ENCODE peak calls at places on chromosomes 5 and 9, in four cellular contexts. M, C, X and Q are unnamed samples.
A peak's percentile ranks its signal among the peaks of the same experiment; 100 is the strongest.

GRCh38 chr5:125550237-125550636 is 803.8 kb upstream of the ZNF608 start:
- DNase-seq in C (no peak), M (no peak), X (no peak), Q (no peak)

GRCh38 chr9:109908459-109909390 is 128.7 kb downstream of the PALM2AKAP2 start:
- DNase-seq in X (no peak), C (no peak), M (no peak), Q (no peak)

GRCh38 chr9:70398145-70398556 is 16.3 kb downstream of the KLF9 start:
- DNase-seq in X (no peak), M (peak; percentile 86), C (no peak), Q (peak; percentile 60)

GRCh38 chr5:34791761-34792244 is 47.2 kb upstream of the TTC23L start:
- DNase-seq in M (peak; percentile 36), C (no peak), X (no peak), Q (no peak)

GRCh38 chr5:150778103-150778516 is 447 bp upstream of the SMIM3 start:
- DNase-seq in C (no peak), X (no peak), M (peak; percentile 29), Q (no peak)

GRCh38 chr5:178468196-178468685 is 122.0 kb downstream of the COL23A1 start:
- DNase-seq in X (no peak), C (no peak), M (no peak), Q (no peak)

GRCh38 chr9:119436261-119436660 is 67.0 kb upstream of the BRINP1 start:
- DNase-seq in C (no peak), M (no peak), X (no peak), Q (no peak)

GRCh38 chr9:135000647-135001245 is 83.0 kb upstream of the FCN1 start:
- DNase-seq in C (no peak), X (no peak), M (no peak), Q (no peak)

GRCh38 chr5:5351288-5352089 is 71.0 kb upstream of the ICE1 start:
- DNase-seq in X (peak; percentile 76), M (peak; percentile 44), C (no peak), Q (peak; percentile 74)

GRCh38 chr5:147547730-147548129 is 37.9 kb upstream of the DPYSL3 start:
- DNase-seq in X (no peak), C (no peak), M (no peak), Q (no peak)

GRCh38 chr5:88979244-88979643 is 96.3 kb upstream of the MEF2C start:
- DNase-seq in X (no peak), M (no peak), C (no peak), Q (no peak)

GRCh38 chr9:37471942-37472679 is 6.9 kb upstream of the ZBTB5 start:
- DNase-seq in C (peak; percentile 58), M (no peak), X (peak; percentile 24), Q (no peak)

GRCh38 chr9:70407081-70407503 is 7.4 kb downstream of the KLF9 start:
- DNase-seq in M (no peak), X (no peak), C (no peak), Q (no peak)

GRCh38 chr9:18798106-18798505 is 234.9 kb downstream of the SAXO1 start:
- DNase-seq in C (no peak), M (no peak), X (no peak), Q (no peak)

GRCh38 chr9:71795097-71795807 is 26.9 kb upstream of the CEMIP2 start:
- DNase-seq in M (no peak), X (no peak), C (no peak), Q (no peak)

GRCh38 chr5:141665995-141666940 is 15.1 kb upstream of the FCHSD1 start:
- DNase-seq in X (no peak), M (no peak), C (no peak), Q (no peak)

GRCh38 chr9:133496901-133497411 is 18.1 kb upstream of the SLC2A6 start:
- DNase-seq in M (no peak), X (no peak), C (no peak), Q (no peak)

GRCh38 chr5:170200876-170201275 is 31.9 kb upstream of the C5orf58 start:
- DNase-seq in M (no peak), X (no peak), C (no peak), Q (no peak)

GRCh38 chr5:52853573-52854163 is 66.0 kb downstream of the ITGA1 start:
- DNase-seq in C (no peak), X (no peak), M (no peak), Q (no peak)

GRCh38 chr5:6773342-6774035 is 60.3 kb downstream of the TENT4A start:
- DNase-seq in M (no peak), X (no peak), C (no peak), Q (no peak)

GRCh38 chr5:1792842-1793266 is 6.8 kb downstream of the MRPL36 start:
- DNase-seq in X (no peak), C (no peak), M (peak; percentile 55), Q (peak; percentile 54)

GRCh38 chr9:92964981-92965758 is 17.8 kb downstream of the FGD3 start:
- DNase-seq in C (no peak), M (no peak), X (no peak), Q (peak; percentile 76)

GRCh38 chr5:117594165-117594564 is 1019.5 kb upstream of the SEMA6A start:
- DNase-seq in M (no peak), X (no peak), C (no peak), Q (no peak)

GRCh38 chr9:135098400-135099105 is 11.1 kb downstream of the OLFM1 start:
- DNase-seq in M (peak; percentile 43), X (no peak), C (peak; percentile 36), Q (no peak)

GRCh38 chr9:3777137-3777536 is 251.3 kb upstream of the RFX3 start:
- DNase-seq in C (no peak), X (peak; percentile 47), M (no peak), Q (no peak)

GRCh38 chr9:93702261-93702660 is 125.9 kb downstream of the PHF2 start:
- DNase-seq in M (peak; percentile 17), C (no peak), X (no peak), Q (no peak)

GRCh38 chr5:88829053-88829452 is 53.9 kb downstream of the MEF2C start:
- DNase-seq in C (no peak), M (peak; percentile 49), X (no peak), Q (peak; percentile 15)

GRCh38 chr9:127445851-127446719 is 5.1 kb downstream of the RPL12 start:
- DNase-seq in C (no peak), M (peak; percentile 56), X (no peak), Q (no peak)

GRCh38 chr9:38066907-38067610 is 2.0 kb downstream of the SHB start:
- DNase-seq in M (peak; percentile 41), X (no peak), C (no peak), Q (no peak)

GRCh38 chr5:84378961-84379360 is 5.7 kb downstream of the EDIL3 start:
- DNase-seq in C (no peak), M (no peak), X (no peak), Q (no peak)

GRCh38 chr5:177356756-177357458 is 817 bp upstream of the RGS14 start:
- DNase-seq in C (no peak), M (no peak), X (no peak), Q (no peak)

GRCh38 chr9:21580636-21581353 is 98.7 kb upstream of the IFNE start:
- DNase-seq in M (no peak), X (no peak), C (no peak), Q (no peak)

GRCh38 chr5:33091571-33092363 is 349.0 kb upstream of the TARS1 start:
- DNase-seq in C (no peak), X (no peak), M (no peak), Q (no peak)
- H3K27ac ChIP-seq in C (no peak overlapping the region), X (no peak overlapping the region), M (no peak overlapping the region), Q (no peak overlapping the region)

GRCh38 chr9:97554566-97555075 is 53.2 kb downstream of the TMOD1 start:
- DNase-seq in X (no peak), C (no peak), M (no peak), Q (no peak)
- TF ChIP-seq GABPA in X (no peak), C (no peak), M (no peak), Q (no peak)

DNA sequence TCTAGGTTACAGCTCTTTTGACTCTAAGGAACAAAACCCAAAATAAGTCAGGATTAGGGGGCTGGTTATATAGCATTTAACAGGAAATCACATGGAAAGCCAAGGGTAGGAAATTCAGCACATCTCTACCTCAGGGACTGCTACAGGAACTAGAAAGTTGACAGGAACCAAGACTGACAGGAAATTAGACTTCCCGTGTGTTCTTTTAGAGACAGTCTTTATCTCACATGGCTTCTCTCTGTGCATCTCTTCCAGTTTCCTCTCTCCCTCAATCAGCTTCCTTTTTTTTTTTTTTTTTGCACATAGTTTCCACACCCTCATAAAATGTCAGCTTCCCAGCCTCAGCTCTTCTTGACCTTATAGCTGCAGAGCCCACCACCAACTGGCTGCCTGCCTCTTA is 4.8 kb downstream of the RECK start:
- DNase-seq in M (no peak), X (no peak), C (no peak), Q (no peak)
- H3K27ac ChIP-seq in M (no peak overlapping the region), X (no peak overlapping the region), C (no peak overlapping the region), Q (no peak overlapping the region)

DNA sequence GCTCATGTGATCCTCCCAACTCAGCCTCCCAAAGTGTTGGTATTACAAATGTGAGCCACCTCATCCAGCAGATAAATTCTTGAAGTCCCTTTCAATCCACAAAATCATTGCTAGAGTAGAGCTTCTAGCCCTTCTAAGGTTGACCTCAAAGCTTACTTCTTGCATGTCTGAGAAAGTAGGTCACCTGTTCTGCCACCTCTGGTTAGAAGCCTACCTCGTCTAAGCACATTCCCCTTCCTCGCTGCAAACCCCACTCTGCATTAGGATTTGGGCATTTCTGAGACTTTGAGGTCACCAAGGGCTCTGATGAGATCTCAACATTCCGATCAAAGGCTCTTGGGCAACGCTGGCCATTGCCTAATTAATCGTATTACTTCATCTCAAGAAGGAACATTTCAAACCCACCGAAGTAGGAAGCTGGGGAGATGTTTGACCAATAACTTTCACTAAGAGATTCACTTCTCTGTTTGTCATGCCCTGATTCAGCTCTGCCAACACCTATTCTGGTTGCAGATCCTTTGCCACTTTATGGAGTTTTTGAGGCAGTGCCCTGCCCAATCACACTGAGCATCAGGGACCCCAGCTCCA is 8.6 kb downstream of the ADAM19 start:
- DNase-seq in M (no peak), C (no peak), X (no peak), Q (peak; percentile 51)
- TF ChIP-seq GABPA in M (no peak), C (no peak), X (no peak), Q (no peak)